ENCODE peak calls at places on chromosomes 4 and X, in five cellular contexts. One of them, this sample, is unnamed.

GRCh38 chr4:74838746-74839370 is 44.5 kb upstream of the BTC start:
- DNase-seq in CD8-positive, alpha-beta T cell: no peak
- DNase-seq in OCI-LY7: no peak
- DNase-seq in ACHN: no peak
- DNase-seq in progenitor cell of endocrine pancreas: no peak
- DNase-seq in this sample: no peak

GRCh38 chr4:144819591-144819990 is 173.6 kb downstream of the HHIP start:
- DNase-seq in CD8-positive, alpha-beta T cell: no peak
- DNase-seq in ACHN: no peak
- DNase-seq in OCI-LY7: no peak
- DNase-seq in progenitor cell of endocrine pancreas: no peak
- DNase-seq in this sample: no peak

GRCh38 chr4:165384608-165385007 is 5.8 kb downstream of the CPE start:
- DNase-seq in CD8-positive, alpha-beta T cell: no peak
- DNase-seq in OCI-LY7: no peak
- DNase-seq in progenitor cell of endocrine pancreas: no peak
- DNase-seq in ACHN: peak; percentile 0
- DNase-seq in this sample: peak; percentile 57

GRCh38 chr4:72084587-72085011 is 52.8 kb downstream of the NPFFR2 start:
- DNase-seq in ACHN: peak; percentile 21
- DNase-seq in progenitor cell of endocrine pancreas: no peak
- DNase-seq in CD8-positive, alpha-beta T cell: no peak
- DNase-seq in OCI-LY7: no peak
- DNase-seq in this sample: no peak

GRCh38 chr4:107935246-107935645 is 3.9 kb downstream of the CYP2U1 start:
- DNase-seq in ACHN: no peak
- DNase-seq in OCI-LY7: no peak
- DNase-seq in CD8-positive, alpha-beta T cell: no peak
- DNase-seq in progenitor cell of endocrine pancreas: no peak
- DNase-seq in this sample: no peak

GRCh38 chr4:176448761-176449160 is 129.0 kb downstream of the SPCS3 start:
- DNase-seq in OCI-LY7: no peak
- DNase-seq in CD8-positive, alpha-beta T cell: no peak
- DNase-seq in progenitor cell of endocrine pancreas: no peak
- DNase-seq in ACHN: no peak
- DNase-seq in this sample: no peak

GRCh38 chr4:15963568-15963967 is 593 bp upstream of the FGFBP2 start:
- DNase-seq in OCI-LY7: no peak
- DNase-seq in progenitor cell of endocrine pancreas: no peak
- DNase-seq in CD8-positive, alpha-beta T cell: peak; percentile 24
- DNase-seq in ACHN: no peak
- DNase-seq in this sample: no peak

GRCh38 chr4:5033266-5033945 is 14.1 kb upstream of the CYTL1 start:
- DNase-seq in progenitor cell of endocrine pancreas: no peak
- DNase-seq in CD8-positive, alpha-beta T cell: no peak
- DNase-seq in OCI-LY7: peak; percentile 42
- DNase-seq in ACHN: no peak
- DNase-seq in this sample: no peak

GRCh38 chrX:139971394-139971749 is 6.1 kb upstream of the CXorf66 start:
- DNase-seq in OCI-LY7: no peak
- DNase-seq in CD8-positive, alpha-beta T cell: no peak
- DNase-seq in ACHN: no peak
- DNase-seq in progenitor cell of endocrine pancreas: no peak
- DNase-seq in this sample: no peak

GRCh38 chrX:73262991-73263390 is 48.3 kb upstream of the NAP1L2 start:
- DNase-seq in CD8-positive, alpha-beta T cell: no peak
- DNase-seq in ACHN: peak; percentile 2
- DNase-seq in progenitor cell of endocrine pancreas: no peak
- DNase-seq in OCI-LY7: peak; percentile 4
- DNase-seq in this sample: peak; percentile 2

GRCh38 chr4:2492970-2493369 is 24.1 kb downstream of the RNF4 start:
- DNase-seq in ACHN: no peak
- DNase-seq in progenitor cell of endocrine pancreas: no peak
- DNase-seq in CD8-positive, alpha-beta T cell: no peak
- DNase-seq in OCI-LY7: no peak
- DNase-seq in this sample: no peak

GRCh38 chrX:15815779-15816452 is 25.6 kb downstream of the ZRSR2 start:
- DNase-seq in ACHN: peak; percentile 9
- DNase-seq in progenitor cell of endocrine pancreas: no peak
- DNase-seq in CD8-positive, alpha-beta T cell: no peak
- DNase-seq in OCI-LY7: peak; percentile 31
- DNase-seq in this sample: peak; percentile 8

GRCh38 chr4:176270669-176271068 is 1.6 kb upstream of the ASB5 start:
- DNase-seq in CD8-positive, alpha-beta T cell: no peak
- DNase-seq in ACHN: peak; percentile 98
- DNase-seq in progenitor cell of endocrine pancreas: no peak
- DNase-seq in OCI-LY7: no peak
- DNase-seq in this sample: peak; percentile 2

GRCh38 chrX:139559383-139560042 is 29.0 kb downstream of the F9 start:
- DNase-seq in ACHN: peak; percentile 52
- DNase-seq in OCI-LY7: peak; percentile 76
- DNase-seq in progenitor cell of endocrine pancreas: peak; percentile 30
- DNase-seq in CD8-positive, alpha-beta T cell: no peak
- DNase-seq in this sample: no peak

GRCh38 chr4:45693746-45694145 is 430.1 kb downstream of the GABRG1 start:
- DNase-seq in ACHN: no peak
- DNase-seq in OCI-LY7: no peak
- DNase-seq in CD8-positive, alpha-beta T cell: no peak
- DNase-seq in progenitor cell of endocrine pancreas: no peak
- DNase-seq in this sample: no peak

GRCh38 chrX:10055430-10055829 is 88.3 kb downstream of the CLDN34 start:
- DNase-seq in progenitor cell of endocrine pancreas: no peak
- DNase-seq in OCI-LY7: no peak
- DNase-seq in ACHN: no peak
- DNase-seq in CD8-positive, alpha-beta T cell: no peak
- DNase-seq in this sample: no peak

GRCh38 chr4:38949416-38950051 is 81.9 kb downstream of the FAM114A1 start:
- DNase-seq in OCI-LY7: peak; percentile 10
- DNase-seq in ACHN: no peak
- DNase-seq in CD8-positive, alpha-beta T cell: peak; percentile 10
- DNase-seq in progenitor cell of endocrine pancreas: no peak
- DNase-seq in this sample: no peak

GRCh38 chrX:41100819-41101218 is 15.6 kb downstream of the USP9X start:
- DNase-seq in ACHN: no peak
- DNase-seq in OCI-LY7: no peak
- DNase-seq in CD8-positive, alpha-beta T cell: no peak
- DNase-seq in progenitor cell of endocrine pancreas: no peak
- DNase-seq in this sample: no peak

GRCh38 chr4:92519727-92520126 is 216.0 kb downstream of the GRID2 start:
- DNase-seq in progenitor cell of endocrine pancreas: no peak
- DNase-seq in ACHN: no peak
- DNase-seq in OCI-LY7: no peak
- DNase-seq in CD8-positive, alpha-beta T cell: no peak
- DNase-seq in this sample: no peak

This sample was measured in NCI-H2227 treated with DMSO at 0.1 percent for 48 hours.